ENCODE peak calls at places on chromosomes 11 and 22, in four cellular contexts. One of them, this sample, is unnamed.

GRCh38 chr22:23690713-23691112 is at the start of gene RGL4:
- DNase-seq in stimulated activated CD4-positive, alpha-beta T cell treated with anti-CD3 and anti-CD28 coated beads, Interleukin-4, amount 100 ng/mL, for 48 hours: no peak
- DNase-seq in LoVo: no peak
- DNase-seq in neural crest cell: no peak
- DNase-seq in this sample: no peak

GRCh38 chr11:31656051-31656450 is 146.5 kb downstream of the ELP4 start:
- DNase-seq in LoVo: no peak
- DNase-seq in neural crest cell: no peak
- DNase-seq in stimulated activated CD4-positive, alpha-beta T cell treated with anti-CD3 and anti-CD28 coated beads, Interleukin-4, amount 100 ng/mL, for 48 hours: no peak
- DNase-seq in this sample: peak

GRCh38 chr11:64447717-64448598 is 89.0 kb downstream of the RPS6KA4 start:
- DNase-seq in neural crest cell: no peak
- DNase-seq in LoVo: no peak
- DNase-seq in stimulated activated CD4-positive, alpha-beta T cell treated with anti-CD3 and anti-CD28 coated beads, Interleukin-4, amount 100 ng/mL, for 48 hours: no peak
- DNase-seq in this sample: peak

GRCh38 chr11:133306019-133306418 is 226.3 kb downstream of the OPCML start:
- DNase-seq in LoVo: no peak
- DNase-seq in stimulated activated CD4-positive, alpha-beta T cell treated with anti-CD3 and anti-CD28 coated beads, Interleukin-4, amount 100 ng/mL, for 48 hours: no peak
- DNase-seq in neural crest cell: no peak
- DNase-seq in this sample: no peak

GRCh38 chr11:85805387-85805786 is 5.6 kb downstream of the SYTL2 start:
- DNase-seq in neural crest cell: no peak
- DNase-seq in stimulated activated CD4-positive, alpha-beta T cell treated with anti-CD3 and anti-CD28 coated beads, Interleukin-4, amount 100 ng/mL, for 48 hours: no peak
- DNase-seq in LoVo: no peak
- DNase-seq in this sample: no peak

GRCh38 chr11:11732116-11732515 is 109.7 kb upstream of the USP47 start:
- DNase-seq in stimulated activated CD4-positive, alpha-beta T cell treated with anti-CD3 and anti-CD28 coated beads, Interleukin-4, amount 100 ng/mL, for 48 hours: no peak
- DNase-seq in neural crest cell: no peak
- DNase-seq in LoVo: no peak
- DNase-seq in this sample: no peak

GRCh38 chr11:125892071-125892470 is 4.6 kb downstream of the HYLS1 start:
- DNase-seq in LoVo: no peak
- DNase-seq in neural crest cell: no peak
- DNase-seq in stimulated activated CD4-positive, alpha-beta T cell treated with anti-CD3 and anti-CD28 coated beads, Interleukin-4, amount 100 ng/mL, for 48 hours: no peak
- DNase-seq in this sample: no peak

GRCh38 chr11:13384837-13385417 is 78.1 kb downstream of the BTBD10 start:
- DNase-seq in LoVo: peak
- DNase-seq in stimulated activated CD4-positive, alpha-beta T cell treated with anti-CD3 and anti-CD28 coated beads, Interleukin-4, amount 100 ng/mL, for 48 hours: no peak
- DNase-seq in neural crest cell: peak
- DNase-seq in this sample: peak

GRCh38 chr11:11155962-11156815 is 196.9 kb downstream of the CSNK2A3 start:
- DNase-seq in LoVo: no peak
- DNase-seq in stimulated activated CD4-positive, alpha-beta T cell treated with anti-CD3 and anti-CD28 coated beads, Interleukin-4, amount 100 ng/mL, for 48 hours: peak
- DNase-seq in neural crest cell: peak
- DNase-seq in this sample: no peak

GRCh38 chr22:42769574-42770447 is 49.1 kb upstream of the A4GALT start:
- DNase-seq in neural crest cell: no peak
- DNase-seq in stimulated activated CD4-positive, alpha-beta T cell treated with anti-CD3 and anti-CD28 coated beads, Interleukin-4, amount 100 ng/mL, for 48 hours: no peak
- DNase-seq in LoVo: no peak
- DNase-seq in this sample: peak

GRCh38 chr11:18705651-18706281 is 7.2 kb downstream of the TMEM86A start:
- DNase-seq in neural crest cell: no peak
- DNase-seq in stimulated activated CD4-positive, alpha-beta T cell treated with anti-CD3 and anti-CD28 coated beads, Interleukin-4, amount 100 ng/mL, for 48 hours: no peak
- DNase-seq in LoVo: no peak
- DNase-seq in this sample: peak

GRCh38 chr22:40040927-40041326 is 46.2 kb downstream of the FAM83F start:
- DNase-seq in neural crest cell: no peak
- DNase-seq in stimulated activated CD4-positive, alpha-beta T cell treated with anti-CD3 and anti-CD28 coated beads, Interleukin-4, amount 100 ng/mL, for 48 hours: no peak
- DNase-seq in LoVo: peak
- DNase-seq in this sample: peak

GRCh38 chr11:86558219-86558618 is 114.2 kb downstream of the ME3 start:
- DNase-seq in neural crest cell: no peak
- DNase-seq in LoVo: no peak
- DNase-seq in stimulated activated CD4-positive, alpha-beta T cell treated with anti-CD3 and anti-CD28 coated beads, Interleukin-4, amount 100 ng/mL, for 48 hours: no peak
- DNase-seq in this sample: no peak

GRCh38 chr11:60658409-60658808 is 41.0 kb upstream of the MS4A8 start:
- DNase-seq in LoVo: no peak
- DNase-seq in neural crest cell: no peak
- DNase-seq in stimulated activated CD4-positive, alpha-beta T cell treated with anti-CD3 and anti-CD28 coated beads, Interleukin-4, amount 100 ng/mL, for 48 hours: no peak
- DNase-seq in this sample: no peak

GRCh38 chr11:69497221-69497787 is 15.8 kb downstream of the LINC01488 start:
- DNase-seq in LoVo: peak
- DNase-seq in stimulated activated CD4-positive, alpha-beta T cell treated with anti-CD3 and anti-CD28 coated beads, Interleukin-4, amount 100 ng/mL, for 48 hours: no peak
- DNase-seq in neural crest cell: peak
- DNase-seq in this sample: peak

GRCh38 chr22:32706149-32706548 is 95.4 kb upstream of the TIMP3 start:
- DNase-seq in neural crest cell: no peak
- DNase-seq in stimulated activated CD4-positive, alpha-beta T cell treated with anti-CD3 and anti-CD28 coated beads, Interleukin-4, amount 100 ng/mL, for 48 hours: no peak
- DNase-seq in LoVo: no peak
- DNase-seq in this sample: no peak

GRCh38 chr22:36395061-36395849 is 7.5 kb upstream of the MYH9 start:
- DNase-seq in neural crest cell: no peak
- DNase-seq in stimulated activated CD4-positive, alpha-beta T cell treated with anti-CD3 and anti-CD28 coated beads, Interleukin-4, amount 100 ng/mL, for 48 hours: no peak
- DNase-seq in LoVo: no peak
- DNase-seq in this sample: no peak

GRCh38 chr22:37260939-37261338 is 16.9 kb upstream of the RAC2 start:
- DNase-seq in neural crest cell: peak
- DNase-seq in stimulated activated CD4-positive, alpha-beta T cell treated with anti-CD3 and anti-CD28 coated beads, Interleukin-4, amount 100 ng/mL, for 48 hours: peak
- DNase-seq in LoVo: peak
- DNase-seq in this sample: peak

GRCh38 chr11:75603791-75604736 is 42.0 kb downstream of the SERPINH1 start:
- DNase-seq in LoVo: no peak
- DNase-seq in neural crest cell: no peak
- DNase-seq in stimulated activated CD4-positive, alpha-beta T cell treated with anti-CD3 and anti-CD28 coated beads, Interleukin-4, amount 100 ng/mL, for 48 hours: no peak
- DNase-seq in this sample: peak

GRCh38 chr11:71266114-71266833 is 13.9 kb upstream of the SHANK2 start:
- DNase-seq in LoVo: no peak
- DNase-seq in neural crest cell: no peak
- DNase-seq in stimulated activated CD4-positive, alpha-beta T cell treated with anti-CD3 and anti-CD28 coated beads, Interleukin-4, amount 100 ng/mL, for 48 hours: no peak
- DNase-seq in this sample: no peak

GRCh38 chr11:45736424-45736823 is 68.5 kb upstream of the SLC35C1 start:
- DNase-seq in neural crest cell: no peak
- DNase-seq in LoVo: peak
- DNase-seq in stimulated activated CD4-positive, alpha-beta T cell treated with anti-CD3 and anti-CD28 coated beads, Interleukin-4, amount 100 ng/mL, for 48 hours: no peak
- DNase-seq in this sample: peak

GRCh38 chr11:72075109-72075508 is 5.2 kb downstream of the NUMA1 start:
- DNase-seq in LoVo: no peak
- DNase-seq in stimulated activated CD4-positive, alpha-beta T cell treated with anti-CD3 and anti-CD28 coated beads, Interleukin-4, amount 100 ng/mL, for 48 hours: no peak
- DNase-seq in neural crest cell: no peak
- DNase-seq in this sample: no peak